ENCODE peak calls at places on chromosomes 3 and 15, in ten cellular contexts. H is Ammon's horn; M is fibroblast of mammary gland; G is Daoy; Z is lung microvascular endothelial cell; E is activated CD4-positive, alpha-beta T cell treated with anti-CD3 and anti-CD28 coated beads, Interleukin-2, amount 50 U/mL, for 1 hour; P is CD4-positive, CD25-positive, alpha-beta regulatory T cell; I is tibial artery; O is CD8-positive, alpha-beta memory T cell; A is stimulated activated CD4-positive, alpha-beta T cell treated with anti-CD3 and anti-CD28 coated beads, Interleukin-12 subunit alpha, Interleukin-12 subunit beta, amount 100 ng/mL, for 48 hours. J is an unnamed sample.

GRCh38 chr3:155676252-155676981 is 68.5 kb downstream of the PLCH1 start:
- DNase-seq in H (peak), M (peak), G (peak), Z (no peak), E (no peak), P (no peak), I (peak), O (no peak), A (no peak), J (peak)

GRCh38 chr15:92409521-92409920 is 15.8 kb downstream of the ST8SIA2 start:
- DNase-seq in H (no peak), M (no peak), G (no peak), Z (no peak), E (no peak), P (no peak), I (no peak), O (no peak), A (no peak), J (no peak)

GRCh38 chr15:92733934-92734521 is 78.5 kb upstream of the FAM174B start:
- DNase-seq in H (peak), M (peak), G (peak), Z (no peak), E (no peak), P (peak), I (no peak), O (no peak), A (no peak), J (peak)

GRCh38 chr3:129619726-129620162 is 13.3 kb upstream of the PLXND1 start:
- DNase-seq in H (peak), M (no peak), G (no peak), Z (no peak), E (no peak), P (no peak), I (no peak), O (no peak), A (no peak), J (no peak)

GRCh38 chr3:8589880-8590556 is 54.6 kb downstream of the SSUH2 start:
- DNase-seq in H (no peak), M (peak), G (peak), Z (no peak), E (no peak), P (no peak), I (no peak), O (no peak), A (no peak), J (no peak)

GRCh38 chr3:56137406-56137805 is 330.9 kb downstream of the ERC2 start:
- DNase-seq in H (no peak), M (peak), G (peak), Z (peak), E (no peak), P (no peak), I (no peak), O (no peak), A (no peak), J (no peak)

GRCh38 chr3:191330309-191330712 is at the start of gene UTS2B:
- DNase-seq in H (peak), M (peak), G (peak), Z (peak), E (no peak), P (peak), I (no peak), O (no peak), A (no peak), J (peak)

GRCh38 chr3:58063424-58063823 is 55.2 kb downstream of the FLNB start:
- DNase-seq in H (no peak), M (peak), G (peak), Z (no peak), E (no peak), P (no peak), I (peak), O (no peak), A (no peak), J (no peak)

GRCh38 chr3:194667363-194667762 is 4.6 kb downstream of the LSG1 start:
- DNase-seq in H (no peak), M (peak), G (no peak), Z (no peak), E (no peak), P (no peak), I (no peak), O (no peak), A (no peak), J (no peak)

GRCh38 chr15:59687831-59688230 is 1.3 kb downstream of the BNIP2 start:
- DNase-seq in H (peak), M (peak), G (peak), Z (peak), E (no peak), P (peak), I (no peak), O (peak), A (peak), J (peak)

GRCh38 chr3:72271215-72271614 is 486.3 kb upstream of the PROK2 start:
- DNase-seq in H (no peak), M (no peak), G (no peak), Z (peak), E (no peak), P (peak), I (peak), O (no peak), A (no peak), J (no peak)

GRCh38 chr15:98720577-98720976 is 72.2 kb downstream of the IGF1R start:
- DNase-seq in H (no peak), M (no peak), G (no peak), Z (no peak), E (no peak), P (no peak), I (no peak), O (no peak), A (no peak), J (no peak)

GRCh38 chr3:88203537-88204143 is 53.9 kb downstream of the C3orf38 start:
- DNase-seq in H (peak), M (peak), G (peak), Z (peak), E (peak), P (peak), I (peak), O (peak), A (peak), J (peak)

J was measured in globus pallidus.